ENCODE peak calls at places on chromosomes 12 and 14, in ten cellular contexts. C is RWPE1; I is CD8-positive, alpha-beta T cell; N is suprapubic skin; L is ascending aorta; K is left lung; U is neural progenitor cell; F is transverse colon; G is heart right ventricle; Z is left ventricle myocardium inferior. A is an unnamed sample.

GRCh38 chr14:94998702-94999101 is 158.6 kb downstream of the DICER1 start:
- DNase-seq in L (no peak), U (peak), G (no peak), Z (no peak), F (no peak), N (no peak), K (no peak), C (no peak), I (no peak), A (no peak)

GRCh38 chr12:98736352-98737326 is 91.5 kb downstream of the APAF1 start:
- DNase-seq in F (no peak), Z (no peak), N (no peak), L (no peak), U (peak), C (no peak), I (no peak), G (no peak), K (no peak), A (no peak)

GRCh38 chr12:118773956-118774723 is 207.2 kb upstream of the SRRM4 start:
- DNase-seq in I (no peak), N (no peak), F (no peak), C (no peak), L (no peak), G (no peak), U (peak), Z (no peak), K (peak), A (no peak)

GRCh38 chr14:90556050-90556477 is 159.2 kb downstream of the CALM1 start:
- DNase-seq in G (peak), F (peak), N (no peak), Z (peak), I (no peak), C (no peak), K (no peak), L (no peak), U (peak), A (peak)

GRCh38 chr14:33647385-33647786 is 303.5 kb downstream of the EGLN3 start:
- DNase-seq in C (peak), N (no peak), U (no peak), I (no peak), G (no peak), F (no peak), Z (no peak), L (no peak), K (no peak), A (no peak)

GRCh38 chr12:117805865-117806264 is 162.9 kb downstream of the KSR2 start:
- DNase-seq in K (no peak), L (no peak), F (no peak), G (no peak), N (no peak), U (no peak), Z (no peak), C (no peak), I (no peak), A (no peak)

GRCh38 chr14:89537911-89538310 is 120.9 kb upstream of the FOXN3 start:
- DNase-seq in L (no peak), I (no peak), N (no peak), Z (no peak), C (no peak), G (no peak), U (no peak), F (no peak), K (no peak), A (no peak)

GRCh38 chr14:99838555-99839193 is 45.5 kb downstream of the EML1 start:
- DNase-seq in F (no peak), C (peak), N (no peak), Z (no peak), K (peak), L (no peak), U (peak), I (no peak), G (no peak), A (peak)

GRCh38 chr12:124149287-124149686 is 145.6 kb upstream of the RFLNA start:
- DNase-seq in U (no peak), C (no peak), L (no peak), I (no peak), N (no peak), K (no peak), Z (no peak), F (no peak), G (no peak), A (no peak)

GRCh38 chr12:82025462-82025861 is 266.3 kb upstream of the PPFIA2 start:
- DNase-seq in Z (no peak), G (no peak), I (no peak), U (no peak), L (no peak), C (no peak), F (no peak), K (no peak), N (no peak), A (no peak)

GRCh38 chr14:65101631-65102440 is 481 bp downstream of the MAX start:
- DNase-seq in I (peak), N (no peak), F (peak), U (peak), K (peak), Z (peak), L (no peak), G (peak), C (peak), A (peak)

GRCh38 chr12:125192690-125193221 is 127.5 kb downstream of the AACS start:
- DNase-seq in K (no peak), U (no peak), I (no peak), C (no peak), N (no peak), Z (no peak), G (no peak), L (no peak), F (no peak), A (no peak)

GRCh38 chr12:118103231-118103600 is 595 bp downstream of the VSIG10 start:
- DNase-seq in L (no peak), C (peak), F (peak), I (peak), N (peak), Z (no peak), U (no peak), G (no peak), K (no peak), A (no peak)

GRCh38 chr14:52146504-52146903 is 77.6 kb upstream of the NID2 start:
- DNase-seq in G (no peak), F (no peak), C (no peak), K (no peak), N (no peak), Z (no peak), L (no peak), U (no peak), I (no peak), A (no peak)

GRCh38 chr12:126093911-126094310 is 1028.7 kb downstream of the AACS start:
- DNase-seq in G (no peak), K (no peak), Z (no peak), C (peak), U (peak), I (no peak), N (no peak), F (no peak), L (no peak), A (no peak)

GRCh38 chr12:89401433-89402086 is 49.3 kb upstream of the DUSP6 start:
- DNase-seq in U (no peak), I (no peak), L (no peak), F (no peak), C (no peak), Z (no peak), G (no peak), K (no peak), N (no peak), A (no peak)
- TF ChIP-seq CTCF in U (no peak), I (no peak), L (no peak), F (no peak), C (no peak), Z (no peak), G (no peak), K (no peak), N (no peak), A (no peak)

GRCh38 chr12:51264297-51264696 is 5.9 kb downstream of the SMAGP start:
- DNase-seq in U (no peak), I (no peak), G (no peak), L (no peak), Z (no peak), F (no peak), N (no peak), C (no peak), K (no peak), A (no peak)
- H3K27ac ChIP-seq in U (no peak), I (no peak), G (no peak), L (no peak), Z (no peak), F (no peak), N (no peak), C (no peak), K (no peak), A (no peak)

GRCh38 chr14:88023658-88024187 is 18.8 kb downstream of the GPR65 start:
- DNase-seq in U (no peak), C (no peak), L (no peak), N (no peak), K (no peak), I (no peak), Z (no peak), F (no peak), G (no peak), A (no peak)

GRCh38 chr14:88029500-88029899 is 24.6 kb downstream of the GPR65 start:
- DNase-seq in U (no peak), Z (no peak), N (no peak), I (no peak), G (no peak), C (no peak), F (no peak), L (no peak), K (no peak), A (no peak)

GRCh38 chr14:88026890-88027289 is 22.0 kb downstream of the GPR65 start:
- DNase-seq in L (no peak), F (no peak), U (no peak), Z (no peak), K (no peak), C (no peak), N (no peak), G (no peak), I (no peak), A (no peak)

GRCh38 chr14:88030079-88030478 is 25.1 kb downstream of the GPR65 start:
- DNase-seq in Z (no peak), L (no peak), C (no peak), U (no peak), I (no peak), K (no peak), F (no peak), N (no peak), G (no peak), A (no peak)

DNA sequence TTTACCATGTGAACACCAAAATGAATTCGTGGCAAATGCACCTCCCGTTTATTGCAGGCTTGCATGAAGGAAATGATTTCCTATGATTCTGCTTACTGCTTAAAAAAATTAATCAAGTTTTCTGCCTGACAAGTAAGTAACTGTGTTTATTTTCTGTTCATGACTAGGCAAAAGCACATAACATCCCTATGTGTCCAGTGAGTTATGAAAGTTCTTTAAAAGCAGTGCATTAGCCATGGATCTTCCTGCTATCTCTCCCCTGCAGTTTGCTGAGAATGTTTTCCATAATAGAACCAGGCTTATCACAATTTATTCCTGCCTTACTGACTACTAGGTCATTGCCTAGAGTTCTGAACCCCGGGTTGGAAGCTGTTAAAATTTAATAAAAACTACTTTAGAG is 20.4 kb downstream of the GPR65 start:
- DNase-seq in I (no peak), F (no peak), K (no peak), Z (no peak), G (no peak), L (no peak), U (no peak), N (no peak), C (no peak), A (no peak)
- TF ChIP-seq CTCF in I (no peak), F (no peak), K (no peak), Z (no peak), G (no peak), L (no peak), U (no peak), N (no peak), C (no peak), A (no peak)

DNA sequence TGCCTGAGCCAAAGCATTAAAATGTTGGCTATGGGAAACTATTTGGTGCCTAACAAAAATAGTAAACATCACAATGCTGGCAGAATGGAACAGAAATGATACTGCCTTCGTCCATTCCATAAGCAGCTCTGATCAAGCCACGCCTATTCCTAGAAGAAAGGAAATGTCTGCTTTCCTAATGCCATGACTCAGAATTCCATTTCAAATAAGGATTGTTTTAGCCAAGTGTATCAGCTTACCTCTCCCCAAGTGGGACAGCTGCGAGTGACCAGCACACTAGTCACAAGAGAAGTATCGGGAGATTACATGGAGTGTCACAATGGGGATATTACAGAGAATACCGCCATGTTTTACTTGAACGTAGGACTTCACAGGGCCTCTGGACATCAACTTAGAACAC is 38.7 kb downstream of the GLT8D2 start:
- DNase-seq in K (no peak), Z (no peak), G (no peak), C (peak), F (no peak), U (no peak), I (no peak), L (no peak), N (no peak), A (no peak)
- H3K27ac ChIP-seq in K (no peak), Z (peak), G (peak), C (no peak), F (no peak), U (no peak), I (no peak), L (peak), N (peak), A (no peak)

GRCh38 chr14:39423793-39424192 is 8.4 kb downstream of the FBXO33 start:
- DNase-seq in U (no peak), C (no peak), I (no peak), L (no peak), K (no peak), G (no peak), Z (no peak), N (no peak), F (no peak), A (no peak)

GRCh38 chr14:39425947-39426346 is 6.3 kb downstream of the FBXO33 start:
- DNase-seq in K (no peak), G (no peak), U (no peak), F (no peak), L (no peak), I (no peak), Z (no peak), C (no peak), N (no peak), A (no peak)

GRCh38 chr14:39428118-39428517 is 4.1 kb downstream of the FBXO33 start:
- DNase-seq in C (no peak), K (no peak), N (no peak), Z (no peak), L (no peak), G (no peak), U (no peak), F (no peak), I (no peak), A (no peak)

GRCh38 chr14:39430762-39431415 is 1.3 kb downstream of the FBXO33 start:
- DNase-seq in C (peak), G (peak), N (no peak), U (no peak), K (peak), L (no peak), I (no peak), Z (no peak), F (no peak), A (no peak)

DNA sequence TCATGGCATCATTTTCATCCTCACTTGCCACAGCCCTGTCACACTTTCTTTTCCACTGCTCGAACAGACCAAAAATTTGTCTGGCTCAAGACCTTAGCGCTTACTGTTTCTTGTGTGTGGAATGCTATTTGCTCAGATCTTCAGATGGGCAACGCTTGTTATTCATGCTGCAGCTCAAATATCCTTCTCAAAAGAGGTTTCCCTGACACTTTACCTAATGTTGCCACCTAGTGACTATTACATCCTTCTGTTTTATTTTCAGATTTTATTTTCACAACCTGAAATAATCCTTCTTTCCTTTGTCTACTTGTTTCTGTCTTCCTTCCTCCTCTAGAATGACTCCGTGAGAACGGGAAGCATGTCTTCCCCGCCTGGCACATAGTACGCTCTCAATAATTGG is 5.6 kb downstream of the FBXO33 start:
- DNase-seq in F (no peak), Z (no peak), N (no peak), G (no peak), K (no peak), C (peak), L (no peak), U (no peak), I (no peak), A (no peak)
- TF ChIP-seq CTCF in F (no peak), Z (peak), N (no peak), G (no peak), K (no peak), C (peak), L (no peak), U (no peak), I (peak), A (peak)

A was measured in lower lobe of right lung.